ENCODE peak calls at places on chromosomes 6 and 20, in ten cellular contexts. G is mucosa of descending colon; H is SJSA1; Z is heart right ventricle; N is naive thymus-derived CD4-positive, alpha-beta T cell; R is NT2/D1; T is upper lobe of left lung; J is HepG2; I is body of pancreas; D is kidney. K is an unnamed sample.
A peak's percentile ranks its signal among the peaks of the same experiment; 100 is the strongest.

GRCh38 chr20:24964518-24964838 is 15.4 kb downstream of the CST7 start:
- DNase-seq in G (no peak), H (peak; percentile 20), Z (no peak), N (no peak), R (no peak), T (no peak), J (no peak), I (no peak), D (no peak), K (no peak)

GRCh38 chr6:76644231-76644630 is 571.8 kb upstream of the IMPG1 start:
- DNase-seq in G (no peak), H (no peak), Z (no peak), N (no peak), R (no peak), T (no peak), J (no peak), I (no peak), D (no peak), K (no peak)

GRCh38 chr6:27791182-27791939 is 120.8 kb downstream of the OR2B2 start:
- DNase-seq in G (no peak), H (peak; percentile 71), Z (peak; percentile 64), N (peak; percentile 42), R (no peak), T (peak; percentile 67), J (peak; percentile 76), I (peak; percentile 66), D (peak; percentile 67), K (no peak)

GRCh38 chr6:29531668-29532067 is 27.9 kb downstream of the UBD start:
- DNase-seq in G (no peak), H (no peak), Z (no peak), N (no peak), R (no peak), T (no peak), J (no peak), I (no peak), D (no peak), K (no peak)

GRCh38 chr6:89679215-89680120 is 40.9 kb upstream of the LYRM2 start:
- DNase-seq in G (no peak), H (no peak), Z (no peak), N (no peak), R (no peak), T (no peak), J (no peak), I (no peak), D (no peak), K (no peak)

GRCh38 chr20:22716824-22717351 is 132.5 kb upstream of the FOXA2 start:
- DNase-seq in G (no peak), H (no peak), Z (no peak), N (no peak), R (no peak), T (peak; percentile 72), J (no peak), I (no peak), D (no peak), K (no peak)

GRCh38 chr6:124819340-124819739 is 142.9 kb upstream of the RNF217 start:
- DNase-seq in G (no peak), H (no peak), Z (no peak), N (no peak), R (no peak), T (no peak), J (no peak), I (no peak), D (no peak), K (no peak)

GRCh38 chr6:128199461-128199860 is 298.6 kb upstream of the THEMIS start:
- DNase-seq in G (no peak), H (no peak), Z (no peak), N (no peak), R (no peak), T (no peak), J (no peak), I (no peak), D (no peak), K (no peak)

GRCh38 chr6:99838607-99839006 is 155.4 kb downstream of the MCHR2 start:
- DNase-seq in G (no peak), H (no peak), Z (no peak), N (no peak), R (no peak), T (no peak), J (no peak), I (no peak), D (no peak), K (no peak)

GRCh38 chr20:33812673-33813462 is 1.7 kb downstream of the CHMP4B start:
- DNase-seq in G (no peak), H (no peak), Z (no peak), N (no peak), R (no peak), T (no peak), J (peak; percentile 91), I (peak; percentile 49), D (no peak), K (no peak)

GRCh38 chr6:2737885-2738284 is 12.8 kb downstream of the MYLK4 start:
- DNase-seq in G (no peak), H (no peak), Z (no peak), N (no peak), R (no peak), T (no peak), J (no peak), I (no peak), D (no peak), K (no peak)

GRCh38 chr6:53605543-53606235 is 59.9 kb downstream of the KLHL31 start:
- DNase-seq in G (no peak), H (no peak), Z (no peak), N (no peak), R (peak; percentile 27), T (no peak), J (no peak), I (no peak), D (no peak), K (no peak)

GRCh38 chr6:152463183-152463582 is 174.0 kb downstream of the SYNE1 start:
- DNase-seq in G (no peak), H (no peak), Z (no peak), N (no peak), R (no peak), T (no peak), J (no peak), I (no peak), D (no peak), K (no peak)

GRCh38 chr6:21808551-21809181 is 215.1 kb downstream of the SOX4 start:
- DNase-seq in G (peak; percentile 54), H (no peak), Z (peak; percentile 35), N (no peak), R (no peak), T (peak; percentile 22), J (no peak), I (no peak), D (no peak), K (no peak)

GRCh38 chr6:3259491-3259958 is 778 bp downstream of the PSMG4 start:
- DNase-seq in G (peak; percentile 67), H (no peak), Z (peak; percentile 29), N (peak; percentile 45), R (no peak), T (peak; percentile 31), J (peak; percentile 36), I (peak; percentile 51), D (peak; percentile 79), K (no peak)

GRCh38 chr20:32052090-32052791 is at the start of gene HCK:
- DNase-seq in G (peak; percentile 73), H (no peak), Z (no peak), N (no peak), R (no peak), T (peak; percentile 74), J (no peak), I (no peak), D (no peak), K (no peak)

GRCh38 chr20:32050324-32050723 is 1.7 kb upstream of the HCK start:
- DNase-seq in G (no peak), H (no peak), Z (no peak), N (no peak), R (no peak), T (no peak), J (no peak), I (no peak), D (no peak), K (no peak)

GRCh38 chr20:32051720-32052089 is 337 bp upstream of the HCK start:
- DNase-seq in G (no peak), H (no peak), Z (no peak), N (no peak), R (no peak), T (no peak), J (no peak), I (no peak), D (no peak), K (no peak)

GRCh38 chr20:32052792-32053362 is 835 bp downstream of the HCK start:
- DNase-seq in G (peak; percentile 83), H (no peak), Z (peak; percentile 42), N (no peak), R (no peak), T (peak; percentile 85), J (no peak), I (no peak), D (peak; percentile 83), K (no peak)

GRCh38 chr20:32050851-32051556 is 1.0 kb upstream of the HCK start:
- DNase-seq in G (peak; percentile 72), H (no peak), Z (peak; percentile 47), N (no peak), R (no peak), T (peak; percentile 73), J (no peak), I (no peak), D (no peak), K (no peak)
- H3K9me3 ChIP-seq in G (no peaks in the 10 kb centered on the region), H (no peaks in the 10 kb centered on the region), Z (no peaks in the 10 kb centered on the region), N (no peaks in the 10 kb centered on the region), R (no peaks in the 10 kb centered on the region), T (no peaks in the 10 kb centered on the region), J (no peaks in the 10 kb centered on the region), I (no peaks in the 10 kb centered on the region), D (no peaks in the 10 kb centered on the region), K (no peaks in the 10 kb centered on the region)

GRCh38 chr6:35292494-35292893 is 5.1 kb upstream of the DEF6 start:
- DNase-seq in G (no peak), H (no peak), Z (no peak), N (no peak), R (no peak), T (no peak), J (no peak), I (no peak), D (no peak), K (no peak)
- H3K9me3 ChIP-seq in G (no peaks in the 10 kb centered on the region), H (no peaks in the 10 kb centered on the region), Z (no peaks in the 10 kb centered on the region), N (no peaks in the 10 kb centered on the region), R (no peaks in the 10 kb centered on the region), T (no peaks in the 10 kb centered on the region), J (no peaks in the 10 kb centered on the region), I (no peaks in the 10 kb centered on the region), D (no peaks in the 10 kb centered on the region), K (no peaks in the 10 kb centered on the region)

DNA sequence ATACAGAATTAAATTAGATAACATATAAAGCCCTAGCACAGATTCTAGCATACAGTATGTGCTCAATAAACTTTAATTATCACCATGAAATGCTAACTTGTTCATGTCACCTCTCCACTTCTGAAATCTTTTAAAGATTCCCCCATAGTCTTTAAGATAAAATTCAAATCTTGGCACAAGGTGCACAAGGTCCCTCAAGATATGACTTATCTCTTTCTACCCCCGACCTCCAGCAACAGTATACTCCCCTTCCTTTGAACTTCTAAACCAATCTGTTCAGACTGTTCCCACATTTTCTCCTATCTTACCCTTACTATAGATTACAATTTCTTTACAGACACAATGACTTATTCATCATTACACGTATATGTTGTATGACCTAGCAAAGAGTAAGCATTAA is 29.0 kb downstream of the SEC63 start:
- DNase-seq in G (no peak), H (no peak), Z (no peak), N (no peak), R (no peak), T (no peak), J (no peak), I (no peak), D (no peak), K (no peak)
- H3K9me3 ChIP-seq in G (peaks cover 7% of the 10 kb centered on the region), H (no peaks in the 10 kb centered on the region), Z (no peaks in the 10 kb centered on the region), N (no peaks in the 10 kb centered on the region), R (peaks cover 47% of the 10 kb centered on the region), T (no peaks in the 10 kb centered on the region), J (no peaks in the 10 kb centered on the region), I (no peaks in the 10 kb centered on the region), D (no peaks in the 10 kb centered on the region), K (no peaks in the 10 kb centered on the region)

GRCh38 chr6:168043193-168043847 is 35.7 kb downstream of the FRMD1 start:
- DNase-seq in G (no peak), H (no peak), Z (no peak), N (no peak), R (no peak), T (no peak), J (no peak), I (no peak), D (no peak), K (no peak)
- H3K9me3 ChIP-seq in G (peaks cover 30% of the 10 kb centered on the region), H (no peaks in the 10 kb centered on the region), Z (no peaks in the 10 kb centered on the region), N (peaks cover 42% of the 10 kb centered on the region), R (peaks cover 31% of the 10 kb centered on the region), T (peaks cover 28% of the 10 kb centered on the region), J (no peaks in the 10 kb centered on the region), I (no peaks in the 10 kb centered on the region), D (no peaks in the 10 kb centered on the region), K (no peaks in the 10 kb centered on the region)